ENCODE peak calls at places on chromosomes 6 and 20, in six cellular contexts. H, R, A, Q, E and S are unnamed samples.

GRCh38 chr20:61291166-61291829 is 39.2 kb downstream of the CDH4 start:
- DNase-seq in H (no peak), E (no peak), A (no peak), R (no peak), Q (no peak), S (no peak)

GRCh38 chr20:22382742-22383141 is 201.6 kb downstream of the FOXA2 start:
- DNase-seq in A (no peak), Q (no peak), R (no peak), E (no peak), H (no peak), S (peak)

GRCh38 chr6:35023091-35023490 is 118.0 kb downstream of the TCP11 start:
- DNase-seq in H (no peak), Q (no peak), R (no peak), A (no peak), E (no peak), S (no peak)

GRCh38 chr6:31525932-31526591 is 2.7 kb upstream of the MCCD1 start:
- DNase-seq in Q (no peak), H (no peak), A (peak), E (no peak), R (no peak), S (peak)

GRCh38 chr6:152462716-152463115 is 174.4 kb downstream of the SYNE1 start:
- DNase-seq in Q (no peak), E (no peak), R (no peak), H (no peak), A (peak), S (no peak)

GRCh38 chr6:170203212-170203611 is 87.7 kb downstream of the DLL1 start:
- DNase-seq in Q (no peak), E (no peak), A (no peak), H (no peak), R (no peak), S (no peak)

GRCh38 chr6:159836294-159837140 is 36.4 kb downstream of the PNLDC1 start:
- DNase-seq in E (no peak), A (no peak), R (no peak), H (no peak), Q (peak), S (no peak)

GRCh38 chr6:38755207-38755606 is 40.1 kb downstream of the DNAH8 start:
- DNase-seq in Q (no peak), R (no peak), H (no peak), A (peak), E (no peak), S (peak)

GRCh38 chr20:61935926-61936700 is 129.6 kb downstream of the TAF4 start:
- DNase-seq in R (no peak), Q (no peak), E (no peak), H (no peak), A (no peak), S (no peak)

GRCh38 chr6:137767931-137768690 is 98.9 kb upstream of the TNFAIP3 start:
- DNase-seq in A (peak), Q (no peak), H (no peak), E (no peak), R (no peak), S (peak)

GRCh38 chr6:25660512-25660911 is 8.5 kb downstream of the SCGN start:
- DNase-seq in Q (no peak), H (no peak), R (no peak), A (peak), E (peak), S (peak)

GRCh38 chr6:2203264-2203663 is 42.1 kb downstream of the GMDS start:
- DNase-seq in H (no peak), Q (no peak), E (no peak), R (no peak), A (no peak), S (no peak)

GRCh38 chr20:41446471-41446870 is 79.9 kb upstream of the EMILIN3 start:
- DNase-seq in A (no peak), Q (no peak), H (no peak), E (no peak), R (no peak), S (no peak)

GRCh38 chr20:31515775-31516107 is 1.5 kb downstream of the HM13 start:
- DNase-seq in Q (no peak), E (no peak), H (no peak), A (peak), R (no peak), S (no peak)

GRCh38 chr20:62605236-62605948 is 36.9 kb upstream of the SLCO4A1 start:
- DNase-seq in R (no peak), E (no peak), H (no peak), Q (no peak), A (no peak), S (no peak)

GRCh38 chr6:43837501-43837900 is 67.5 kb downstream of the VEGFA start:
- DNase-seq in H (no peak), R (no peak), A (peak), Q (no peak), E (no peak), S (no peak)